ENCODE peak calls at places on chromosome 19, in six cellular contexts. L, J, U, D, E and B are unnamed samples.

GRCh38 chr19:13024126-13024957 is 29.1 kb downstream of the NFIX start:
- DNase-seq in L (peak; percentile 45), J (no peak), U (no peak), D (no peak), E (no peak), B (no peak)

GRCh38 chr19:708154-709141 is at the start of gene PALM:
- DNase-seq in L (no peak), J (no peak), U (peak; percentile 48), D (peak; percentile 74), E (peak; percentile 29), B (no peak)

GRCh38 chr19:3159565-3159964 is 19.0 kb upstream of the S1PR4 start:
- DNase-seq in L (no peak), J (no peak), U (no peak), D (no peak), E (no peak), B (no peak)

GRCh38 chr19:1566392-1567115 is 1.6 kb downstream of the MEX3D start:
- DNase-seq in L (peak; percentile 77), J (no peak), U (peak; percentile 61), D (peak; percentile 85), E (peak; percentile 71), B (peak; percentile 76)

GRCh38 chr19:2546128-2547032 is 70.5 kb downstream of the GADD45B start:
- DNase-seq in L (no peak), J (peak; percentile 79), U (peak; percentile 93), D (peak; percentile 61), E (peak; percentile 64), B (peak; percentile 89)

GRCh38 chr19:15286688-15287355 is 45.5 kb downstream of the BRD4 start:
- DNase-seq in L (no peak), J (no peak), U (no peak), D (no peak), E (no peak), B (no peak)

GRCh38 chr19:16969127-16969526 is 57.5 kb downstream of the CPAMD8 start:
- DNase-seq in L (no peak), J (peak; percentile 39), U (no peak), D (no peak), E (no peak), B (no peak)

GRCh38 chr19:42246143-42246868 is 3.9 kb upstream of the GSK3A start:
- DNase-seq in L (peak; percentile 83), J (peak; percentile 70), U (peak; percentile 87), D (peak; percentile 83), E (peak; percentile 73), B (peak; percentile 92)

GRCh38 chr19:18044825-18045304 is 36.9 kb downstream of the ARRDC2 start:
- DNase-seq in L (peak; percentile 76), J (peak; percentile 73), U (peak; percentile 71), D (peak; percentile 44), E (peak; percentile 86), B (peak; percentile 77)

GRCh38 chr19:41746593-41747227 is 8.6 kb upstream of the CEACAM6 start:
- DNase-seq in L (peak; percentile 39), J (no peak), U (no peak), D (no peak), E (peak; percentile 73), B (no peak)

GRCh38 chr19:28493881-28494280 is 719.1 kb downstream of the UQCRFS1 start:
- DNase-seq in L (no peak), J (no peak), U (no peak), D (no peak), E (no peak), B (no peak)

GRCh38 chr19:3471954-3472655 is 8.2 kb downstream of the SMIM24 start:
- DNase-seq in L (no peak), J (no peak), U (no peak), D (peak; percentile 73), E (peak; percentile 42), B (no peak)

GRCh38 chr19:17420267-17420924 is 549 bp downstream of the MVB12A start:
- DNase-seq in L (no peak), J (peak; percentile 25), U (peak; percentile 47), D (peak; percentile 73), E (peak; percentile 35), B (peak; percentile 78)

GRCh38 chr19:46032597-46033025 is 8.2 kb downstream of the IGFL4 start:
- DNase-seq in L (no peak), J (no peak), U (no peak), D (no peak), E (no peak), B (no peak)

GRCh38 chr19:48859711-48860572 is 8.5 kb downstream of the PLEKHA4 start:
- DNase-seq in L (no peak), J (no peak), U (peak; percentile 41), D (no peak), E (no peak), B (no peak)

GRCh38 chr19:19064098-19064722 is 416 bp downstream of the SLC25A42 start:
- DNase-seq in L (no peak), J (no peak), U (peak; percentile 33), D (no peak), E (no peak), B (no peak)

GRCh38 chr19:2711175-2711936 is 8.9 kb upstream of the GNG7 start:
- DNase-seq in L (peak; percentile 95), J (no peak), U (no peak), D (no peak), E (no peak), B (no peak)

GRCh38 chr19:3470500-3471128 is 9.7 kb downstream of the SMIM24 start:
- DNase-seq in L (no peak), J (no peak), U (no peak), D (no peak), E (no peak), B (no peak)

GRCh38 chr19:900302-901111 is 7.2 kb downstream of the RNU6-9 start:
- DNase-seq in L (no peak), J (no peak), U (no peak), D (no peak), E (no peak), B (no peak)

GRCh38 chr19:57934820-57935665 is at the start of gene ZNF418:
- DNase-seq in L (peak; percentile 84), J (peak; percentile 56), U (peak; percentile 63), D (peak; percentile 67), E (peak; percentile 54), B (no peak)

DNA sequence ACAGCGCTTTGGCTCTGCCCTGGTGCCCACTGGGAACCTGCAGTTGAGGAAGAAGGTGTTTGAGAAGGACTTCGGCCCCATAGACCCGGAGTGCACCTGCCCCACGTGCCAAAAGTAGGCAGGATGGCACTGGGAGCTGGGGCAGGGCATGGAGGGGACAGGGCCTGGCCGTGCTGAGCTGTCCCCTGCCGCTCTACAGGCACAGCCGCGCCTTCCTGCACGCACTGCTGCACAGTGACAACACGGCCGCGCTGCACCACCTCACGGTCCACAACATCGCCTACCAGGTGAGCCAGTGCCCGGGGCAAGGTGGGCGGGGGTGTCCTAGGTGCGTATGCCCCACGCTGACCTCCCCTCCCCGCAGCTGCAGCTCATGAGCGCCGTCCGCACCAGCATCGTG is 5.1 kb upstream of the DNM2 start:
- DNase-seq in L (no peak), J (no peak), U (no peak), D (no peak), E (no peak), B (no peak)
- TF ChIP-seq POLR2A in L (no peak), J (no peak), U (no peak), D (no peak), E (no peak), B (no peak)

GRCh38 chr19:36103040-36103626 is 7.8 kb upstream of the OVOL3 start:
- DNase-seq in L (no peak), J (no peak), U (no peak), D (no peak), E (no peak), B (no peak)

GRCh38 chr19:36106991-36107390 is 4.0 kb upstream of the OVOL3 start:
- DNase-seq in L (no peak), J (no peak), U (no peak), D (no peak), E (no peak), B (no peak)

GRCh38 chr19:36103842-36104552 is 6.9 kb upstream of the OVOL3 start:
- DNase-seq in L (peak; percentile 30), J (no peak), U (no peak), D (no peak), E (no peak), B (no peak)

GRCh38 chr19:36108684-36109083 is 2.3 kb upstream of the OVOL3 start:
- DNase-seq in L (no peak), J (no peak), U (no peak), D (no peak), E (no peak), B (no peak)

DNA sequence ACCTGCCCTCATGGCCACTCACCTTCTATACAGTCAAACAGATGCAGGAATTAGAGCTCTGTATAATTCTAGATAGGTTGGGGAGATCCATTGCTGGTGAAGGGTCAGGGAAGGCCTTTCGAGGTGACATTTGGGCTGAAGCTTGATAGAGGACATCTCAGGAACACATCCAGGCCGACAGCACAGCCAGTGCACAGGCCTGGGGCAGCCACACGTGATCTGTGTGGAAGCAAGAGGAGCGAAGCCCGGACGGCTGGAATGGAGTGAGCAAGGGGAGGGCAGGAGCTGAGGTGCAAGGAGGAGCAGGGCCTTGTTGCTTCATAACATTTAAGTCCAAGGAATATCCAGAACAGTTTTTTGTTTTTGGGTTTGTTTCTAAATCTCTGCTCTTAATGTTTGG is 4.5 kb upstream of the OVOL3 start:
- DNase-seq in L (no peak), J (no peak), U (no peak), D (no peak), E (no peak), B (no peak)
- TF ChIP-seq POLR2A in L (no peak), J (no peak), U (no peak), D (no peak), E (no peak), B (no peak)

DNA sequence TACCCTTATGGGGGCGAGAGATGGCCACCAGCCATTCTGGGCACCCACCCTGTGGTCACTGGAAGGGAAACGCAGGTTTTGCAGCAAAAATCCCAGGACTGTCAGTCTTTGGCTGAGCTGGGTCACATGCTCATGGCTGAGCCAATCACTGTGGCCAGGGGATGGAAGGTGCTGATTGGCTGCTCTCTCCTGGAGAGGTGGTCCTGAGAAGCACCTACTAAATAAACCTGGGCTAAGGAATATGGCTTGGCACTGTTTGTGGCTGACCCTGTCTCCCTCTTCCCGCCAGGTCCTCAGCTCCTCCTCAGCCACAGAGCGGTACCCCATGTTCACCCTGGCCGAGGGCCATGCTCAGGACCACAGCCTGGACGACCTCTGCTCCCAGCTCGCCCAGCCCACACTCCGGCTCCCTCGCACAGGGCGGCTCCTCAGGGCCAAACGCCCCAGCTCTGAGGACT is 8.9 kb downstream of the ATG4D start:
- DNase-seq in L (no peak), J (no peak), U (no peak), D (no peak), E (no peak), B (no peak)
- TF ChIP-seq POLR2A in L (no peak), J (no peak), U (no peak), D (no peak), E (no peak), B (no peak)

DNA sequence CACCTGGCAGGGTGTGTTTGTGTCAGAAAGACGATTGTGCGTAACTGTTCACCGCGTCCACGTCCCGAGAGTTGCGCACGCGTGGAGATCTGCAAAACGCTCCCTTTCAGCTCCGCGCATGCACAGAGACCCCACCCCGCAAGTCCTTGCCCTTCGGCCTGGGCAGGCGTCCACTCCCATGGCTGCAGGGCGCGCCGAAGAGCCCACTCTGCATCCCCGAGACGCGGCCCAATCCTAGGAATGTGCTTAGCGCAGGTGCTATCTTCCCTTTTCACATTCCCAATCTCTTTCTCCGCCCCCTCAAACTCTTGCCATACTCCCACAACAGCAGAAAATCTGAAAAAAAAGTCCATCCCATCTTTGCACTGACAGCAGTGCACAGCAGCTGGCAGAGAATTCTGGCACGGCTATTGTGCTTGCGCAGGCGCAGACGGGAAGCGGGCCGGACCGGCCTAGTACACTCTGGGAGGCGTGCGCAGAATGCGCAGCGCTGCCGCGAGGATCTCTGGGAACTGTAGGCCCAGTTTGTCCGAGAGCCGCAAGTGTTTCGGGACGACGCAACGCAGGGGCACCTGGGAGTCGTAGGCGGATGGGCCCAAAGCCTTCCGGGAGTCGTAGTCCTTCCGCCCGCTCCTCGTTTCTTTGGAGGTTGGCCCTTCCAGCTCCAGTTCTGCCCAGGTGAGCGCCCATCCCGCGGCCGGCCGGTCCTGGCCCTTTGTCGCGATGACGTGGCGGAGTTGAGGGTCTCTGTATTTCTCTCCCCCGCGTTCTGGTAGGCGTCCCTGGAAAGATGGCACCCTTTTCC is 23.1 kb downstream of the ZNF175 start:
- DNase-seq in L (peak; percentile 97), J (peak; percentile 98), U (peak; percentile 99), D (peak; percentile 99), E (peak; percentile 99), B (peak; percentile 98)
- TF ChIP-seq POLR2A in L (no peak), J (no peak), U (no peak), D (no peak), E (no peak), B (no peak)